ENCODE peak calls at places on chromosomes 1 and 21, in eight cellular contexts. B is mucosa of descending colon, I is psoas muscle, Z is foreskin fibroblast, N is DND-41, M is heart left ventricle, D is sigmoid colon, P is HCT116. A is an unnamed sample.

GRCh38 chr1:203437696-203438315 is 37.8 kb upstream of the PRELP start:
- DNase-seq in N (no peak), Z (no peak), P (no peak), B (no peak), M (no peak), I (no peak), D (no peak), A (no peak)

GRCh38 chr1:24964811-24965570 is 34.9 kb upstream of the RUNX3 start:
- DNase-seq in I (peak), B (peak), Z (no peak), P (no peak), M (no peak), N (peak), D (peak), A (peak)

GRCh38 chr1:8816831-8817412 is 518 bp downstream of the RERE start:
- DNase-seq in B (peak), N (no peak), M (peak), P (no peak), D (peak), I (peak), Z (no peak), A (no peak)

GRCh38 chr1:221774054-221774842 is 32.4 kb upstream of the DUSP10 start:
- DNase-seq in Z (no peak), N (no peak), D (no peak), M (no peak), P (no peak), B (peak), I (no peak), A (no peak)

GRCh38 chr1:228151526-228151925 is 1.8 kb downstream of the GJC2 start:
- DNase-seq in M (no peak), N (no peak), D (peak), I (peak), B (no peak), P (no peak), Z (peak), A (no peak)

GRCh38 chr1:27689423-27690173 is 17.6 kb upstream of the IFI6 start:
- DNase-seq in P (no peak), N (no peak), D (no peak), I (no peak), Z (peak), M (no peak), B (no peak), A (no peak)

GRCh38 chr1:183838221-183838620 is 33.3 kb downstream of the RGL1 start:
- DNase-seq in Z (no peak), I (no peak), N (no peak), P (no peak), M (no peak), B (no peak), D (no peak), A (no peak)

GRCh38 chr1:66335859-66336640 is 197.9 kb upstream of the SGIP1 start:
- DNase-seq in D (peak), B (peak), N (no peak), M (peak), I (peak), Z (peak), P (no peak), A (no peak)

GRCh38 chr1:183159960-183160359 is 26.1 kb upstream of the LAMC2 start:
- DNase-seq in Z (peak), D (no peak), P (peak), I (no peak), M (no peak), B (peak), N (no peak), A (no peak)

GRCh38 chr1:64006276-64007051 is 197.0 kb upstream of the UBE2U start:
- DNase-seq in D (no peak), P (peak), I (no peak), N (no peak), M (no peak), B (no peak), Z (peak), A (peak)

GRCh38 chr1:26373789-26374188 is 1.2 kb upstream of the ZNF683 start:
- DNase-seq in D (no peak), M (no peak), Z (no peak), N (no peak), I (no peak), B (no peak), P (no peak), A (no peak)

GRCh38 chr21:33490991-33491372 is 534 bp downstream of the DNAJC28 start:
- DNase-seq in P (peak), I (no peak), D (no peak), B (no peak), Z (no peak), M (no peak), N (no peak), A (no peak)

GRCh38 chr1:14039894-14040430 is 340.0 kb downstream of the PRDM2 start:
- DNase-seq in N (no peak), B (no peak), P (no peak), Z (no peak), I (no peak), D (no peak), M (no peak), A (no peak)

GRCh38 chr1:241413386-241413785 is 56.4 kb upstream of the RGS7 start:
- DNase-seq in D (no peak), N (no peak), Z (peak), I (no peak), P (no peak), M (no peak), B (no peak), A (no peak)

GRCh38 chr1:177897601-177898376 is 72.1 kb downstream of the SEC16B start:
- DNase-seq in P (no peak), N (no peak), B (peak), D (no peak), M (no peak), I (no peak), Z (no peak), A (no peak)
- H3K4me3 ChIP-seq in P (no peak), N (no peak), B (no peak), D (no peak), M (no peak), I (no peak), Z (no peak), A (no peak)

GRCh38 chr21:44908496-44908895 is 12.2 kb downstream of the ITGB2 start:
- DNase-seq in Z (no peak), I (no peak), N (no peak), B (no peak), P (no peak), M (no peak), D (no peak), A (no peak)
- H3K4me3 ChIP-seq in Z (no peak), I (no peak), N (no peak), B (no peak), P (no peak), M (no peak), D (peak), A (no peak)

GRCh38 chr1:39085174-39085573 is 59.0 kb downstream of the NDUFS5 start:
- DNase-seq in N (no peak), D (no peak), B (no peak), P (no peak), M (no peak), Z (no peak), I (no peak), A (no peak)

GRCh38 chr1:39087109-39087834 is 61.1 kb downstream of the NDUFS5 start:
- DNase-seq in M (peak), D (peak), P (no peak), B (no peak), Z (peak), I (peak), N (no peak), A (no peak)

GRCh38 chr1:39084191-39084590 is 58.0 kb downstream of the NDUFS5 start:
- DNase-seq in I (no peak), M (no peak), D (no peak), Z (no peak), B (no peak), P (no peak), N (no peak), A (no peak)

GRCh38 chr1:39088658-39089057 is 62.5 kb downstream of the NDUFS5 start:
- DNase-seq in N (no peak), I (no peak), M (no peak), P (no peak), D (no peak), Z (no peak), B (no peak), A (no peak)

DNA sequence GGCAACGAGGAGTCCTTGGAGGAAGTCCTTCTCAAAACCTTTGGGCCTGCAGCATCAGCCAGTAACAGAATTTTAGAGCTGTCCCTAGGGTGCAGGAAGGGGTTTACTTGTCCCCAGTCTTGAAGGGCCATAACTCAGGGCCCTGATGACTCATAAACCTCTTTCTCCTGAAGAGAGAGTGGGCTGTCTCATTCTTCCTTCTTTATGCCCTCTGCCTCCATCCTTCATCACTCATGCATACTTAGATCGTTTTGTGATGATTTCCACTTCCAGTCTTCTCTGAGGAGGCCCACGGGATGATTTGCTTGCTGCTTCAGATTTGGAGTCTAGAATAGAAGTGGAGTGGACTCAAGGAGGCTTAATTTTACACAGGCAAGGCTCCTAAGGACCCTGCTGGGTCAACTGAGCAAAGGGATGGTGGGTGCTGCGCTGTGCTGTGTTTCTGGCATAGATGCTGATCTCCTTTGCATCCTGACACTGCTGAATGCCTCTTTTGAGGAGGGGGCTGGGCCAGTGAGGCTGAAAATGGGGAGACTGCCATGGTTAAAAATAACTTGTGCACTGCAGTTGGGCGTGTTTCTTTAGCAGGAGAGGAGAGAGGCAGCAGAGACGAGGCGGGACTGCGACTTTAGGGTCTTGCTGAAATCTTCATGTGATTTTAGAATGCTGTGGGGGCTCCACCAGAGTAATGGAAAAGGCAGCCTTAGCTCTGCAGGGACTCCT is 60.4 kb downstream of the NDUFS5 start:
- DNase-seq in N (no peak), D (no peak), B (no peak), M (no peak), Z (peak), I (no peak), P (no peak), A (no peak)
- H3K4me3 ChIP-seq in N (no peak), D (no peak), B (no peak), M (no peak), Z (no peak), I (no peak), P (no peak), A (no peak)

GRCh38 chr1:21514245-21514644 is 5.0 kb downstream of the ALPL start:
- DNase-seq in I (no peak), D (no peak), B (no peak), N (no peak), P (no peak), M (no peak), Z (no peak), A (peak)
- H3K4me3 ChIP-seq in I (no peak), D (no peak), B (no peak), N (no peak), P (no peak), M (no peak), Z (no peak), A (no peak)